ENCODE peak calls at places on chromosomes 4 and X, in six cellular contexts. P, J, C, N, E and X are unnamed samples.
A peak's percentile ranks its signal among the peaks of the same experiment; 100 is the strongest.

GRCh38 chrX:119790977-119791436 is 423 bp downstream of the RPL39 start:
- DNase-seq in P (peak; percentile 49), J (no peak), C (no peak), N (peak; percentile 69), E (peak; percentile 45), X (peak; percentile 10)

GRCh38 chr4:4666693-4667642 is 125.1 kb upstream of the STX18 start:
- DNase-seq in P (peak; percentile 93), J (no peak), C (no peak), N (peak; percentile 62), E (peak; percentile 74), X (peak; percentile 54)

GRCh38 chrX:119118780-119119395 is 8.7 kb downstream of the KIAA1210 start:
- DNase-seq in P (peak; percentile 27), J (no peak), C (no peak), N (peak; percentile 61), E (peak; percentile 54), X (peak; percentile 17)

GRCh38 chr4:39526283-39526682 is 956 bp downstream of the UGDH start:
- DNase-seq in P (no peak), J (no peak), C (no peak), N (no peak), E (no peak), X (no peak)

GRCh38 chr4:52594961-52595360 is 64.1 kb downstream of the USP46 start:
- DNase-seq in P (no peak), J (no peak), C (no peak), N (peak; percentile 41), E (peak; percentile 40), X (no peak)

GRCh38 chr4:151694819-151695730 is 65.7 kb downstream of the GATB start:
- DNase-seq in P (no peak), J (no peak), C (no peak), N (no peak), E (no peak), X (no peak)

GRCh38 chr4:187724526-187724925 is 271.0 kb upstream of the ZFP42 start:
- DNase-seq in P (no peak), J (no peak), C (no peak), N (no peak), E (no peak), X (no peak)

GRCh38 chr4:104491396-104491821 is 3.3 kb downstream of the CXXC4 start:
- DNase-seq in P (peak; percentile 0), J (peak; percentile 67), C (peak; percentile 69), N (peak; percentile 28), E (peak; percentile 40), X (peak; percentile 18)

GRCh38 chr4:110290511-110290910 is 92.1 kb upstream of the ELOVL6 start:
- DNase-seq in P (no peak), J (no peak), C (no peak), N (no peak), E (no peak), X (no peak)

GRCh38 chr4:156322592-156322991 is 368.9 kb upstream of the CTSO start:
- DNase-seq in P (peak; percentile 81), J (no peak), C (no peak), N (peak; percentile 88), E (peak; percentile 67), X (peak; percentile 93)

GRCh38 chr4:162149644-162150043 is 14.2 kb downstream of the FSTL5 start:
- DNase-seq in P (no peak), J (no peak), C (no peak), N (no peak), E (no peak), X (no peak)

GRCh38 chrX:81259008-81259713 is 57.3 kb downstream of the SH3BGRL start:
- DNase-seq in P (peak; percentile 31), J (no peak), C (no peak), N (peak; percentile 28), E (peak; percentile 69), X (peak; percentile 59)

GRCh38 chr4:3791256-3791655 is 25.1 kb downstream of the ADRA2C start:
- DNase-seq in P (no peak), J (no peak), C (no peak), N (no peak), E (no peak), X (no peak)

GRCh38 chr4:51895816-51896408 is 53.0 kb downstream of the DCUN1D4 start:
- DNase-seq in P (peak; percentile 65), J (peak; percentile 78), C (peak; percentile 64), N (peak; percentile 83), E (peak; percentile 69), X (peak; percentile 43)

GRCh38 chr4:20832821-20833220 is 132.6 kb downstream of the PACRGL start:
- DNase-seq in P (peak; percentile 48), J (no peak), C (no peak), N (peak; percentile 87), E (peak; percentile 32), X (peak; percentile 50)

GRCh38 chr4:176794651-176795050 is 1.9 kb upstream of the VEGFC start:
- DNase-seq in P (no peak), J (no peak), C (no peak), N (no peak), E (no peak), X (no peak)

GRCh38 chr4:116332508-116332907 is 752.9 kb downstream of the TRAM1L1 start:
- DNase-seq in P (no peak), J (no peak), C (no peak), N (no peak), E (no peak), X (no peak)

GRCh38 chrX:10039821-10040793 is 72.9 kb downstream of the CLDN34 start:
- DNase-seq in P (peak; percentile 60), J (no peak), C (no peak), N (peak; percentile 34), E (no peak), X (no peak)

GRCh38 chrX:8868070-8868795 is 67.0 kb upstream of the FAM9A start:
- DNase-seq in P (peak; percentile 62), J (no peak), C (no peak), N (peak; percentile 87), E (peak; percentile 66), X (peak; percentile 80)

GRCh38 chrX:70422886-70423336 is at the start of gene GDPD2:
- DNase-seq in P (no peak), J (no peak), C (no peak), N (no peak), E (peak; percentile 48), X (peak; percentile 38)

GRCh38 chr4:43835869-43836268 is 612.7 kb downstream of the KCTD8 start:
- DNase-seq in P (no peak), J (no peak), C (no peak), N (no peak), E (no peak), X (no peak)

GRCh38 chr4:6183740-6184139 is 16.6 kb downstream of the JAKMIP1 start:
- DNase-seq in P (no peak), J (no peak), C (no peak), N (no peak), E (no peak), X (no peak)

GRCh38 chr4:38058186-38058585 is 98.0 kb downstream of the PTTG2 start:
- DNase-seq in P (no peak), J (no peak), C (no peak), N (no peak), E (no peak), X (no peak)

GRCh38 chr4:65089666-65090065 is 580.6 kb downstream of the EPHA5 start:
- DNase-seq in P (no peak), J (no peak), C (no peak), N (peak; percentile 1), E (peak; percentile 1), X (peak; percentile 17)

GRCh38 chr4:24664956-24665355 is 80.6 kb upstream of the DHX15 start:
- DNase-seq in P (peak; percentile 92), J (no peak), C (no peak), N (peak; percentile 56), E (peak; percentile 95), X (peak; percentile 31)

GRCh38 chrX:65926095-65927019 is 113.5 kb downstream of the VSIG4 start:
- DNase-seq in P (no peak), J (no peak), C (no peak), N (no peak), E (no peak), X (no peak)

GRCh38 chr4:79429113-79430034 is 21.3 kb upstream of the GK2 start:
- DNase-seq in P (no peak), J (no peak), C (no peak), N (no peak), E (no peak), X (no peak)

GRCh38 chr4:139641218-139641617 is 24.4 kb upstream of the MGST2 start:
- DNase-seq in P (peak; percentile 62), J (no peak), C (no peak), N (peak; percentile 78), E (no peak), X (peak; percentile 67)

GRCh38 chrX:114162068-114162735 is 421.7 kb upstream of the HTR2C start:
- DNase-seq in P (no peak), J (no peak), C (no peak), N (no peak), E (no peak), X (no peak)

DNA sequence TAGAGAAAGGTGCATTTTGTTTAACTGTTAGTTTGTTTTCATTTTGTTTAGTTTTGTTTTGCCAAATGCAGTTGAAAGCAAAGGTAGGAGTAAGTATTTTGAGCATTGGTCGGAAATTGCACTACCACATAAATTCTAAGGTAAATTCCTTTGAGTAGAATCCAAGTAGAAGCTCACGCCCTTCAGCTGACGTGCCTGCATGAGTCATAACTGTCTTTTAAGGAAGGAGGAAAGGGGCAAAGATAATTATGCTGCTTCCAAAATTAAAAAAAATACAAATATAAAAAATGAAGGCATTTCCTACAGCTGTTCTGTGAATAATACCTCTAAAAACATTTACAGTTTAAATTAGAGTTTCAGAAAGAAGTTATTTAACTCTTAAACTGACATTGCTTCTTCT is 110.2 kb upstream of the MYOZ2 start:
- DNase-seq in P (peak; percentile 62), J (no peak), C (no peak), N (peak; percentile 84), E (peak; percentile 60), X (peak; percentile 68)
- H3K4me3 ChIP-seq in P (no peak overlapping the region), J (peak overlapping the region; percentile 50), C (peak overlapping the region; percentile 34), N (peak overlapping the region; percentile 69), E (no peak overlapping the region), X (no peak overlapping the region)

GRCh38 chrX:115564243-115564642 is 3.3 kb downstream of the PLS3 start:
- DNase-seq in P (no peak), J (no peak), C (no peak), N (peak; percentile 42), E (peak; percentile 21), X (peak; percentile 63)
- H3K4me3 ChIP-seq in P (no peak overlapping the region), J (no peak overlapping the region), C (no peak overlapping the region), N (peak overlapping the region; percentile 85), E (no peak overlapping the region), X (no peak overlapping the region)

GRCh38 chr4:13541720-13542576 is 2.4 kb downstream of the NKX3-2 start:
- DNase-seq in P (no peak), J (peak; percentile 78), C (no peak), N (no peak), E (no peak), X (no peak)

GRCh38 chr4:13544556-13545393 is 467 bp upstream of the NKX3-2 start:
- DNase-seq in P (peak; percentile 33), J (peak; percentile 97), C (no peak), N (peak; percentile 76), E (peak; percentile 72), X (peak; percentile 23)

GRCh38 chr4:13543648-13544555 is at the start of gene NKX3-2:
- DNase-seq in P (no peak), J (peak; percentile 78), C (no peak), N (peak; percentile 65), E (peak; percentile 34), X (no peak)

GRCh38 chr4:13542577-13543042 is 1.7 kb downstream of the NKX3-2 start:
- DNase-seq in P (no peak), J (peak; percentile 69), C (no peak), N (no peak), E (no peak), X (no peak)

GRCh38 chr4:13543091-13543581 is 1.2 kb downstream of the NKX3-2 start:
- DNase-seq in P (no peak), J (peak; percentile 73), C (no peak), N (no peak), E (no peak), X (no peak)
- H3K4me3 ChIP-seq in P (no peak overlapping the region), J (peak overlapping the region; percentile 77), C (peak overlapping the region; percentile 72), N (no peak overlapping the region), E (no peak overlapping the region), X (no peak overlapping the region)

GRCh38 chr4:27357283-27357682 is 496.6 kb downstream of the STIM2 start:
- DNase-seq in P (no peak), J (no peak), C (no peak), N (peak; percentile 51), E (peak; percentile 9), X (no peak)
- H3K4me3 ChIP-seq in P (no peak overlapping the region), J (no peak overlapping the region), C (no peak overlapping the region), N (no peak overlapping the region), E (no peak overlapping the region), X (no peak overlapping the region)